ENCODE peak calls at places on chromosomes 4 and X, in eight cellular contexts. One of them, this sample, is unnamed.

GRCh38 chr4:97917115-97917514 is 226.2 kb downstream of the STPG2 start:
- DNase-seq in choroid plexus epithelial cell: no peak
- DNase-seq in lower leg skin: no peak
- DNase-seq in astrocyte of the spinal cord: no peak
- DNase-seq in thoracic aorta: no peak
- DNase-seq in activated T-cell treated with anti-CD3 and anti-CD28 coated beads for 48 hours: no peak
- DNase-seq in AG09319: no peak
- DNase-seq in HS-27A: no peak
- DNase-seq in this sample: peak

GRCh38 chrX:9866633-9867032 is 80.4 kb downstream of the SHROOM2 start:
- DNase-seq in choroid plexus epithelial cell: no peak
- DNase-seq in lower leg skin: no peak
- DNase-seq in astrocyte of the spinal cord: no peak
- DNase-seq in thoracic aorta: no peak
- DNase-seq in activated T-cell treated with anti-CD3 and anti-CD28 coated beads for 48 hours: no peak
- DNase-seq in AG09319: no peak
- DNase-seq in HS-27A: no peak
- DNase-seq in this sample: no peak

GRCh38 chrX:85851418-85851817 is 195.9 kb downstream of the CHM start:
- DNase-seq in choroid plexus epithelial cell: peak
- DNase-seq in lower leg skin: no peak
- DNase-seq in astrocyte of the spinal cord: no peak
- DNase-seq in thoracic aorta: no peak
- DNase-seq in activated T-cell treated with anti-CD3 and anti-CD28 coated beads for 48 hours: no peak
- DNase-seq in AG09319: no peak
- DNase-seq in HS-27A: no peak
- DNase-seq in this sample: no peak

GRCh38 chr4:86279247-86279960 is 80.4 kb downstream of the MAPK10 start:
- DNase-seq in choroid plexus epithelial cell: no peak
- DNase-seq in lower leg skin: no peak
- DNase-seq in astrocyte of the spinal cord: no peak
- DNase-seq in thoracic aorta: no peak
- DNase-seq in activated T-cell treated with anti-CD3 and anti-CD28 coated beads for 48 hours: no peak
- DNase-seq in AG09319: no peak
- DNase-seq in HS-27A: no peak
- DNase-seq in this sample: no peak

GRCh38 chrX:134369576-134369975 is 90.4 kb upstream of the HPRT1 start:
- DNase-seq in choroid plexus epithelial cell: no peak
- DNase-seq in lower leg skin: no peak
- DNase-seq in astrocyte of the spinal cord: no peak
- DNase-seq in thoracic aorta: no peak
- DNase-seq in activated T-cell treated with anti-CD3 and anti-CD28 coated beads for 48 hours: no peak
- DNase-seq in AG09319: no peak
- DNase-seq in HS-27A: no peak
- DNase-seq in this sample: no peak

GRCh38 chr4:13980317-13980716 is 352.8 kb upstream of the BOD1L1 start:
- DNase-seq in choroid plexus epithelial cell: peak
- DNase-seq in lower leg skin: no peak
- DNase-seq in astrocyte of the spinal cord: peak
- DNase-seq in thoracic aorta: no peak
- DNase-seq in activated T-cell treated with anti-CD3 and anti-CD28 coated beads for 48 hours: no peak
- DNase-seq in AG09319: peak
- DNase-seq in HS-27A: peak
- DNase-seq in this sample: no peak

GRCh38 chr4:73976716-73977115 is 5.1 kb downstream of the PF4 start:
- DNase-seq in choroid plexus epithelial cell: peak
- DNase-seq in lower leg skin: no peak
- DNase-seq in astrocyte of the spinal cord: peak
- DNase-seq in thoracic aorta: no peak
- DNase-seq in activated T-cell treated with anti-CD3 and anti-CD28 coated beads for 48 hours: no peak
- DNase-seq in AG09319: no peak
- DNase-seq in HS-27A: no peak
- DNase-seq in this sample: no peak

GRCh38 chr4:119321921-119322687 is at the start of gene FABP2:
- DNase-seq in choroid plexus epithelial cell: no peak
- DNase-seq in lower leg skin: no peak
- DNase-seq in astrocyte of the spinal cord: no peak
- DNase-seq in thoracic aorta: no peak
- DNase-seq in activated T-cell treated with anti-CD3 and anti-CD28 coated beads for 48 hours: no peak
- DNase-seq in AG09319: no peak
- DNase-seq in HS-27A: no peak
- DNase-seq in this sample: no peak

GRCh38 chr4:52869656-52870055 is 7.5 kb downstream of the RASL11B start:
- DNase-seq in choroid plexus epithelial cell: no peak
- DNase-seq in lower leg skin: no peak
- DNase-seq in astrocyte of the spinal cord: no peak
- DNase-seq in thoracic aorta: no peak
- DNase-seq in activated T-cell treated with anti-CD3 and anti-CD28 coated beads for 48 hours: no peak
- DNase-seq in AG09319: no peak
- DNase-seq in HS-27A: no peak
- DNase-seq in this sample: no peak

GRCh38 chrX:113399501-113400192 is 559.0 kb upstream of the AMOT start:
- DNase-seq in choroid plexus epithelial cell: no peak
- DNase-seq in lower leg skin: no peak
- DNase-seq in astrocyte of the spinal cord: peak
- DNase-seq in thoracic aorta: no peak
- DNase-seq in activated T-cell treated with anti-CD3 and anti-CD28 coated beads for 48 hours: no peak
- DNase-seq in AG09319: no peak
- DNase-seq in HS-27A: peak
- DNase-seq in this sample: no peak

GRCh38 chr4:8261851-8262535 is 7.6 kb upstream of the HTRA3 start:
- DNase-seq in choroid plexus epithelial cell: peak
- DNase-seq in lower leg skin: no peak
- DNase-seq in astrocyte of the spinal cord: peak
- DNase-seq in thoracic aorta: no peak
- DNase-seq in activated T-cell treated with anti-CD3 and anti-CD28 coated beads for 48 hours: no peak
- DNase-seq in AG09319: no peak
- DNase-seq in HS-27A: no peak
- DNase-seq in this sample: no peak

GRCh38 chr4:116397714-116398113 is 687.7 kb downstream of the TRAM1L1 start:
- DNase-seq in choroid plexus epithelial cell: no peak
- DNase-seq in lower leg skin: no peak
- DNase-seq in astrocyte of the spinal cord: no peak
- DNase-seq in thoracic aorta: no peak
- DNase-seq in activated T-cell treated with anti-CD3 and anti-CD28 coated beads for 48 hours: no peak
- DNase-seq in AG09319: no peak
- DNase-seq in HS-27A: no peak
- DNase-seq in this sample: no peak

GRCh38 chrX:138945219-138945618 is 233.7 kb upstream of the FGF13 start:
- DNase-seq in choroid plexus epithelial cell: no peak
- DNase-seq in lower leg skin: no peak
- DNase-seq in astrocyte of the spinal cord: no peak
- DNase-seq in thoracic aorta: no peak
- DNase-seq in activated T-cell treated with anti-CD3 and anti-CD28 coated beads for 48 hours: no peak
- DNase-seq in AG09319: no peak
- DNase-seq in HS-27A: no peak
- DNase-seq in this sample: no peak

GRCh38 chr4:3285558-3286334 is 7.1 kb upstream of the RGS12 start:
- DNase-seq in choroid plexus epithelial cell: peak
- DNase-seq in lower leg skin: no peak
- DNase-seq in astrocyte of the spinal cord: peak
- DNase-seq in thoracic aorta: no peak
- DNase-seq in activated T-cell treated with anti-CD3 and anti-CD28 coated beads for 48 hours: no peak
- DNase-seq in AG09319: peak
- DNase-seq in HS-27A: no peak
- DNase-seq in this sample: peak